ENCODE peak calls at places on chromosomes 11 and 22, in nine cellular contexts. P is sigmoid colon, R is ovary, V is GM12878, O is transverse colon, T is K562, H is A549, J is SK-N-SH, U is stomach. S is an unnamed sample. For H3K4me1, the result is how much of the 10 kb centered on the place peaks cover.

GRCh38 chr11:43738600-43739409 is 58.3 kb downstream of the HSD17B12 start:
- DNase-seq in P (no peak), R (no peak), V (no peak), O (no peak), T (peak), H (no peak), J (no peak), U (no peak), S (no peak)

GRCh38 chr11:85772700-85773099 is 38.2 kb downstream of the SYTL2 start:
- DNase-seq in P (no peak), R (no peak), V (no peak), O (no peak), T (no peak), H (no peak), J (no peak), U (no peak), S (no peak)

GRCh38 chr11:27391336-27392015 is 28.5 kb upstream of the CCDC34 start:
- DNase-seq in P (no peak), R (no peak), V (no peak), O (no peak), T (no peak), H (no peak), J (no peak), U (no peak), S (no peak)

GRCh38 chr11:61297741-61298140 is 2.6 kb upstream of the VWCE start:
- DNase-seq in P (peak), R (peak), V (no peak), O (no peak), T (no peak), H (no peak), J (no peak), U (no peak), S (no peak)

GRCh38 chr11:47056261-47056915 is 119.8 kb downstream of the CSTPP1 start:
- DNase-seq in P (no peak), R (no peak), V (no peak), O (no peak), T (peak), H (no peak), J (no peak), U (no peak), S (no peak)

GRCh38 chr22:22879675-22880029 is 8.0 kb upstream of the IGLL5 start:
- DNase-seq in P (no peak), R (no peak), V (no peak), O (no peak), T (peak), H (no peak), J (no peak), U (no peak), S (no peak)

GRCh38 chr11:280762-281485 is 2.7 kb downstream of the NLRP6 start:
- DNase-seq in P (peak), R (no peak), V (no peak), O (no peak), T (no peak), H (no peak), J (peak), U (no peak), S (no peak)

GRCh38 chr11:12397953-12398352 is 20.6 kb downstream of the PARVA start:
- DNase-seq in P (peak), R (peak), V (no peak), O (peak), T (no peak), H (no peak), J (no peak), U (no peak), S (no peak)

GRCh38 chr11:31649567-31649966 is 140.0 kb downstream of the ELP4 start:
- DNase-seq in P (no peak), R (no peak), V (no peak), O (no peak), T (no peak), H (no peak), J (no peak), U (no peak), S (no peak)

GRCh38 chr11:129423426-129423825 is 47.8 kb downstream of the BARX2 start:
- DNase-seq in P (no peak), R (no peak), V (no peak), O (no peak), T (no peak), H (no peak), J (no peak), U (no peak), S (no peak)

GRCh38 chr11:31817621-31818493 is 6.7 kb upstream of the PAX6 start:
- DNase-seq in P (no peak), R (no peak), V (no peak), O (no peak), T (no peak), H (no peak), J (peak), U (no peak), S (no peak)

GRCh38 chr22:46001426-46002106 is 24.6 kb upstream of the WNT7B start:
- DNase-seq in P (peak), R (no peak), V (no peak), O (no peak), T (no peak), H (no peak), J (no peak), U (no peak), S (no peak)

GRCh38 chr11:113446112-113446511 is 29.1 kb downstream of the DRD2 start:
- DNase-seq in P (no peak), R (no peak), V (no peak), O (no peak), T (no peak), H (no peak), J (no peak), U (no peak), S (no peak)

GRCh38 chr11:120929664-120930154 is 94.2 kb upstream of the TBCEL start:
- DNase-seq in P (no peak), R (no peak), V (no peak), O (peak), T (peak), H (peak), J (peak), U (peak), S (no peak)

GRCh38 chr11:75142714-75143419 is 8.0 kb upstream of the SLCO2B1 start:
- DNase-seq in P (peak), R (peak), V (peak), O (peak), T (peak), H (peak), J (peak), U (peak), S (peak)

GRCh38 chr11:67615455-67616430 is 9.0 kb downstream of the NDUFV1 start:
- DNase-seq in P (no peak), R (no peak), V (no peak), O (peak), T (peak), H (peak), J (peak), U (peak), S (no peak)

DNA sequence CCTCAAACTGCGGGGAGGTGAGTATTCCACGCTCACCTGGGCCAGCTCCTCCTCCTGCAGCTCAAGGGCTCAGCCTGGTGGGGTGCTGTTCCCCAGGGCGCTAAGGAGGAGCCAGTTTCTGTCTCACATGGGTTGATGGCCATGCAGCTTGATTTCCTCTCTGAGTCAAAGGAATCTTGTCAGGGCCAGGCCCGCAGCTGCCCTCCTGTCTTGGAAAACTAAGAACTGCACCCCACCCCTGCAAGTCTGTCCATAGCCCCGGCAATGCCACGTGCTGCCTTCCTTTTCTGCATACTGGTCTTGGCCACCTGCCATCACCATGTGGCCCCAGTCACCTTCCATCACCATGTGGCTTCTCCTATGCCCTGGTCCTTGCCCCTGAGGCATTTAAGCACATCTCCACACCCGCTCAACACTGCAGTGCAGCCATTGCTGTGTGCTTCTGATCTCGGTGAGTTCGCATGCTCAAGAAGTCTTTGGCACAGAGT is 35.2 kb upstream of the CLDN5 start:
- DNase-seq in P (peak), R (no peak), V (no peak), O (no peak), T (peak), H (no peak), J (no peak), U (no peak), S (no peak)
- TF ChIP-seq EP300 in P (no peak), R (no peak), V (no peak), O (no peak), T (no peak), H (no peak), J (no peak), U (no peak), S (no peak)

DNA sequence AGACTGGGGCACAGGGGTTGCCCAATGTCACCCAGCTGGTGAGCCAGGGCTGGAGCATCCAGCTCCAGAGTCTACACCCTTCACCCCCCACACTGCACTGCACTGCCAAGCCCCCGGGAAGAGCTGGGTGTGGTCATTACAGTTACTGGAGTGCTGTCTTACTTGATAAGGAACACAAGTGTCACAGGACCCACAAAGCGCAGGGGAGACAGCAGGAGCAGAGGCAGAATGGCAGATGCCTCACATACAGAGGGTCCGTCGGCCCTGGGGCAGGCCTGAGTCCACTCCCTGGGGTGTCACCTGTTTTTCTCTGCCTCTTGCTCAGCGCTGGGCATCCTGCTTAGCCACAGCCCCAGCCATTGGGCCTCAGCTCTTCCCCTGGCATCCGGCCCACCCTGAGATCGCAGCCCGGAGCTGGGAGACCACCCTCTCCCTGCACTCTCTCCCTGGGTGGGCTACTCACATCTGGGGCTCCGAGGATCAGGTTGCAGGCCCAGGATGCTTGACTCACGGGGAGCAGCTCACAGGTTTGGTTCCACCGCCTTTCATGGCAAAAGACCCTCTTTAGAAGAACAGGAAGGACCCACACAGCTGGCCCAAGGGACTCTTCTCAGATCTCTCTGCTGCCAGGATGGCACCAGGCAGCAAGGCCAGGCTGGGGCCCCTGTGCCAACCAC is 7.6 kb downstream of the IL2RB start:
- DNase-seq in P (no peak), R (no peak), V (no peak), O (no peak), T (peak), H (no peak), J (no peak), U (no peak), S (no peak)
- H3K4me1 ChIP-seq in P (under half), R (under half), V (under half), O (under half), T (under half), H (under half), J (under half), U (under half), S (under half)

GRCh38 chr11:82047200-82047599 is 686.5 kb downstream of the FAM181B start:
- DNase-seq in P (no peak), R (no peak), V (no peak), O (no peak), T (no peak), H (no peak), J (no peak), U (no peak), S (no peak)
- H3K27ac ChIP-seq in P (no peak), R (no peak), V (no peak), O (no peak), T (no peak), H (no peak), J (no peak), U (no peak), S (no peak)

GRCh38 chr11:105960252-105961245 is 61.5 kb downstream of the MSANTD4 start:
- DNase-seq in P (no peak), R (no peak), V (no peak), O (no peak), T (peak), H (no peak), J (no peak), U (no peak), S (no peak)
- TF ChIP-seq EP300 in P (no peak), R (no peak), V (no peak), O (no peak), T (no peak), H (no peak), J (no peak), U (no peak), S (no peak)

S was measured in tibial nerve.